ENCODE peak calls at places on chromosomes 2 and 18, in eight cellular contexts. One of them, this sample, is unnamed.
A peak's percentile ranks its signal among the peaks of the same experiment; 100 is the strongest.

GRCh38 chr2:86337235-86338099 is at the start of gene REEP1:
- DNase-seq in prostate gland: no peak
- DNase-seq in gastrocnemius medialis: peak; percentile 64
- DNase-seq in esophagus squamous epithelium: no peak
- DNase-seq in adrenal gland: peak; percentile 48
- DNase-seq in thyroid gland: peak; percentile 25
- DNase-seq in IMR-90: no peak
- DNase-seq in heart left ventricle: peak; percentile 65
- DNase-seq in this sample: no peak

GRCh38 chr2:171908235-171908634 is 14.0 kb upstream of the HAT1 start:
- DNase-seq in gastrocnemius medialis: no peak
- DNase-seq in heart left ventricle: no peak
- DNase-seq in thyroid gland: no peak
- DNase-seq in adrenal gland: no peak
- DNase-seq in esophagus squamous epithelium: no peak
- DNase-seq in prostate gland: no peak
- DNase-seq in IMR-90: no peak
- DNase-seq in this sample: no peak

GRCh38 chr2:71938108-71938507 is 209.6 kb downstream of the CYP26B1 start:
- DNase-seq in gastrocnemius medialis: no peak
- DNase-seq in esophagus squamous epithelium: no peak
- DNase-seq in adrenal gland: peak; percentile 23
- DNase-seq in IMR-90: no peak
- DNase-seq in prostate gland: no peak
- DNase-seq in thyroid gland: no peak
- DNase-seq in heart left ventricle: no peak
- DNase-seq in this sample: peak; percentile 86

GRCh38 chr2:98233941-98234340 is 112.3 kb upstream of the CNGA3 start:
- DNase-seq in IMR-90: no peak
- DNase-seq in gastrocnemius medialis: no peak
- DNase-seq in prostate gland: no peak
- DNase-seq in adrenal gland: no peak
- DNase-seq in thyroid gland: no peak
- DNase-seq in esophagus squamous epithelium: no peak
- DNase-seq in heart left ventricle: no peak
- DNase-seq in this sample: no peak

GRCh38 chr18:23743733-23744333 is 54.6 kb downstream of the LAMA3 start:
- DNase-seq in prostate gland: no peak
- DNase-seq in adrenal gland: no peak
- DNase-seq in heart left ventricle: no peak
- DNase-seq in thyroid gland: no peak
- DNase-seq in gastrocnemius medialis: no peak
- DNase-seq in IMR-90: no peak
- DNase-seq in esophagus squamous epithelium: no peak
- DNase-seq in this sample: peak; percentile 31

GRCh38 chr18:11357678-11358077 is 208.3 kb upstream of the PIEZO2 start:
- DNase-seq in IMR-90: no peak
- DNase-seq in esophagus squamous epithelium: no peak
- DNase-seq in gastrocnemius medialis: no peak
- DNase-seq in heart left ventricle: no peak
- DNase-seq in prostate gland: no peak
- DNase-seq in adrenal gland: no peak
- DNase-seq in thyroid gland: no peak
- DNase-seq in this sample: no peak

GRCh38 chr2:149561309-149561926 is 26.2 kb downstream of the MMADHC start:
- DNase-seq in prostate gland: peak; percentile 28
- DNase-seq in IMR-90: peak; percentile 30
- DNase-seq in thyroid gland: no peak
- DNase-seq in esophagus squamous epithelium: no peak
- DNase-seq in heart left ventricle: no peak
- DNase-seq in adrenal gland: no peak
- DNase-seq in gastrocnemius medialis: no peak
- DNase-seq in this sample: no peak

GRCh38 chr2:48613211-48613610 is 4.4 kb upstream of the GTF2A1L start:
- DNase-seq in thyroid gland: no peak
- DNase-seq in prostate gland: no peak
- DNase-seq in esophagus squamous epithelium: no peak
- DNase-seq in IMR-90: no peak
- DNase-seq in gastrocnemius medialis: no peak
- DNase-seq in adrenal gland: no peak
- DNase-seq in heart left ventricle: no peak
- DNase-seq in this sample: no peak

GRCh38 chr2:12448846-12449480 is 267.8 kb upstream of the TRIB2 start:
- DNase-seq in thyroid gland: no peak
- DNase-seq in heart left ventricle: no peak
- DNase-seq in adrenal gland: no peak
- DNase-seq in esophagus squamous epithelium: no peak
- DNase-seq in prostate gland: no peak
- DNase-seq in IMR-90: peak; percentile 60
- DNase-seq in gastrocnemius medialis: no peak
- DNase-seq in this sample: no peak

GRCh38 chr2:168119519-168120141 is 127.8 kb downstream of the STK39 start:
- DNase-seq in esophagus squamous epithelium: no peak
- DNase-seq in prostate gland: peak; percentile 49
- DNase-seq in thyroid gland: no peak
- DNase-seq in gastrocnemius medialis: no peak
- DNase-seq in heart left ventricle: no peak
- DNase-seq in IMR-90: peak; percentile 76
- DNase-seq in adrenal gland: no peak
- DNase-seq in this sample: no peak

GRCh38 chr2:96530474-96531357 is 5.8 kb upstream of the ARID5A start:
- DNase-seq in prostate gland: no peak
- DNase-seq in adrenal gland: no peak
- DNase-seq in esophagus squamous epithelium: no peak
- DNase-seq in IMR-90: no peak
- DNase-seq in gastrocnemius medialis: no peak
- DNase-seq in heart left ventricle: no peak
- DNase-seq in thyroid gland: no peak
- DNase-seq in this sample: no peak

GRCh38 chr2:27071990-27072830 is 756 bp upstream of the OST4 start:
- DNase-seq in thyroid gland: peak; percentile 49
- DNase-seq in heart left ventricle: peak; percentile 88
- DNase-seq in esophagus squamous epithelium: no peak
- DNase-seq in gastrocnemius medialis: peak; percentile 33
- DNase-seq in prostate gland: no peak
- DNase-seq in adrenal gland: peak; percentile 76
- DNase-seq in IMR-90: peak; percentile 70
- DNase-seq in this sample: peak; percentile 97

GRCh38 chr2:33013684-33014110 is 66.9 kb downstream of the LTBP1 start:
- DNase-seq in esophagus squamous epithelium: no peak
- DNase-seq in heart left ventricle: no peak
- DNase-seq in IMR-90: peak; percentile 47
- DNase-seq in adrenal gland: no peak
- DNase-seq in thyroid gland: no peak
- DNase-seq in prostate gland: no peak
- DNase-seq in gastrocnemius medialis: no peak
- DNase-seq in this sample: peak; percentile 68

GRCh38 chr2:160502478-160502877 is 8.9 kb upstream of the RBMS1 start:
- DNase-seq in thyroid gland: no peak
- DNase-seq in IMR-90: no peak
- DNase-seq in gastrocnemius medialis: no peak
- DNase-seq in prostate gland: no peak
- DNase-seq in adrenal gland: no peak
- DNase-seq in esophagus squamous epithelium: no peak
- DNase-seq in heart left ventricle: no peak
- DNase-seq in this sample: no peak

GRCh38 chr2:15223887-15224286 is 337.2 kb downstream of the NBAS start:
- DNase-seq in heart left ventricle: no peak
- DNase-seq in esophagus squamous epithelium: no peak
- DNase-seq in gastrocnemius medialis: no peak
- DNase-seq in IMR-90: peak; percentile 88
- DNase-seq in adrenal gland: no peak
- DNase-seq in prostate gland: no peak
- DNase-seq in thyroid gland: no peak
- DNase-seq in this sample: no peak

GRCh38 chr2:213065583-213066444 is 85.6 kb downstream of the IKZF2 start:
- DNase-seq in esophagus squamous epithelium: no peak
- DNase-seq in thyroid gland: peak; percentile 47
- DNase-seq in heart left ventricle: peak; percentile 46
- DNase-seq in gastrocnemius medialis: no peak
- DNase-seq in adrenal gland: peak; percentile 67
- DNase-seq in prostate gland: peak; percentile 45
- DNase-seq in IMR-90: peak; percentile 50
- DNase-seq in this sample: no peak

GRCh38 chr18:12038082-12038660 is 55.5 kb upstream of the ANKRD62 start:
- DNase-seq in esophagus squamous epithelium: no peak
- DNase-seq in IMR-90: no peak
- DNase-seq in heart left ventricle: no peak
- DNase-seq in prostate gland: no peak
- DNase-seq in gastrocnemius medialis: no peak
- DNase-seq in thyroid gland: no peak
- DNase-seq in adrenal gland: peak; percentile 56
- DNase-seq in this sample: no peak

GRCh38 chr2:224970311-224970710 is 72.0 kb downstream of the DOCK10 start:
- DNase-seq in heart left ventricle: no peak
- DNase-seq in IMR-90: no peak
- DNase-seq in esophagus squamous epithelium: no peak
- DNase-seq in gastrocnemius medialis: no peak
- DNase-seq in adrenal gland: no peak
- DNase-seq in thyroid gland: no peak
- DNase-seq in prostate gland: no peak
- DNase-seq in this sample: no peak

DNA sequence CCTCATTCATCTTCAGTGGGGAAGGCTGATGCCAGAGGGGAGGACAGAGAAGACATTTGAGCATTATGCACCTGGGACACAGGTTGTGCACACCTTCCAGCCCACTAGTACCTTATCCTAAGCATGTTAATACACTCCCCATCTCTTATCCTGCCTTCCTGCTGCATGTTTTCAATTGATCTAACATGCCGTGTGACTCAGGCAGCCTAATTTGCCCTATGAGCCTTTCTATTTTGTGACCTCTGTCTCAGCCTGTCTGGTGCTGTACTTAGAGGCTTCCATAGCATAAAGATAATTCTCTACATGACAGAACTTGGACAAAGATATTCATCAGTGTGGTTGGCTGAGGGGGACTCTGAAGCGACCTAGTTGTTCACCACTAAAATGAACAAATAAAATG is 8.6 kb upstream of the TMEM37 start:
- DNase-seq in IMR-90: no peak
- DNase-seq in prostate gland: no peak
- DNase-seq in esophagus squamous epithelium: no peak
- DNase-seq in heart left ventricle: no peak
- DNase-seq in thyroid gland: no peak
- DNase-seq in gastrocnemius medialis: no peak
- DNase-seq in adrenal gland: peak; percentile 15
- DNase-seq in this sample: no peak
- TF ChIP-seq POLR2A in IMR-90: no peak
- TF ChIP-seq POLR2A in prostate gland: no peak
- TF ChIP-seq POLR2A in esophagus squamous epithelium: no peak
- TF ChIP-seq POLR2A in heart left ventricle: no peak
- TF ChIP-seq POLR2A in thyroid gland: no peak
- TF ChIP-seq POLR2A in gastrocnemius medialis: no peak
- TF ChIP-seq POLR2A in adrenal gland: no peak
- TF ChIP-seq POLR2A in this sample: no peak

DNA sequence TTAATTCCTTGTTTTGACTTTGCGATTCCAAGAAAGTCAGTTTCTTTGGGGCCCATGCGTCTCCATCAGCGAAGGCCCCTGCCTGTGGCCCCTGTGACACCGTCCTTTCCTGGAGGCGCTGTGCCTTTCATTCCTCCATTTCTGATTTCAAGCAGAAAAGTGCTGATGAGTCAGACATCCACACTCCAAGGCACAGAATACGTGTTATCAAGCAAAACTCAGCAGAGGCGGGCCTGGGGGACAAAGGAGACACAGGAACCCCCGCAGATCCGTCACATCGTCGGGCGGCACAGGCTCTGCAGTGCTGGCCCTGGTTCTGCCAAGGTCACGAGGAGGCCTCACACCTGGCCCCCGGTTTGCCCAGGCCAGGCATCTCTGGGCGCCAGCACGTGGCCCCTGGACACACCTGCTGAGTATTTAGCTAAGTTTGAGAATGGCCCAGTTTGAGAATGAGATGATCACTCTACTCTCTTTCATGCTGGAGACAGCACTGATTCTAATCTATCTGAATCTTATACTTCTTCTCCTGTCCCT is 7.2 kb upstream of the SALL3 start:
- DNase-seq in IMR-90: no peak
- DNase-seq in gastrocnemius medialis: no peak
- DNase-seq in esophagus squamous epithelium: no peak
- DNase-seq in adrenal gland: no peak
- DNase-seq in prostate gland: no peak
- DNase-seq in heart left ventricle: no peak
- DNase-seq in thyroid gland: no peak
- DNase-seq in this sample: no peak
- H3K27me3 ChIP-seq in IMR-90: peaks cover 41% of the 10 kb centered on the region
- H3K27me3 ChIP-seq in gastrocnemius medialis: peaks cover 65% of the 10 kb centered on the region
- H3K27me3 ChIP-seq in esophagus squamous epithelium: peaks cover 20% of the 10 kb centered on the region
- H3K27me3 ChIP-seq in adrenal gland: peaks cover 64% of the 10 kb centered on the region
- H3K27me3 ChIP-seq in prostate gland: peaks cover 7% of the 10 kb centered on the region
- H3K27me3 ChIP-seq in heart left ventricle: peaks cover 87% of the 10 kb centered on the region
- H3K27me3 ChIP-seq in thyroid gland: peaks cover 18% of the 10 kb centered on the region
- H3K27me3 ChIP-seq in this sample: peaks cover 25% of the 10 kb centered on the region

GRCh38 chr2:239917957-239918481 is 107.1 kb downstream of the NDUFA10 start:
- DNase-seq in heart left ventricle: peak; percentile 26
- DNase-seq in adrenal gland: no peak
- DNase-seq in IMR-90: no peak
- DNase-seq in esophagus squamous epithelium: no peak
- DNase-seq in thyroid gland: no peak
- DNase-seq in gastrocnemius medialis: no peak
- DNase-seq in prostate gland: no peak
- DNase-seq in this sample: no peak
- H3K9me3 ChIP-seq in heart left ventricle: peaks cover 21% of the 10 kb centered on the region
- H3K9me3 ChIP-seq in adrenal gland: no peaks in the 10 kb centered on the region
- H3K9me3 ChIP-seq in IMR-90: peaks cover 38% of the 10 kb centered on the region
- H3K9me3 ChIP-seq in esophagus squamous epithelium: peaks cover 28% of the 10 kb centered on the region
- H3K9me3 ChIP-seq in thyroid gland: no peaks in the 10 kb centered on the region
- H3K9me3 ChIP-seq in gastrocnemius medialis: no peaks in the 10 kb centered on the region
- H3K9me3 ChIP-seq in prostate gland: no peaks in the 10 kb centered on the region
- H3K9me3 ChIP-seq in this sample: no peaks in the 10 kb centered on the region

GRCh38 chr18:35580748-35581534 is 599 bp upstream of the GALNT1 start:
- DNase-seq in adrenal gland: peak; percentile 73
- DNase-seq in heart left ventricle: peak; percentile 84
- DNase-seq in IMR-90: peak; percentile 41
- DNase-seq in gastrocnemius medialis: peak; percentile 61
- DNase-seq in prostate gland: peak; percentile 46
- DNase-seq in esophagus squamous epithelium: peak; percentile 4
- DNase-seq in thyroid gland: peak; percentile 65
- DNase-seq in this sample: no peak
- TF ChIP-seq POLR2A in adrenal gland: peak; percentile 2
- TF ChIP-seq POLR2A in heart left ventricle: no peak
- TF ChIP-seq POLR2A in IMR-90: no peak
- TF ChIP-seq POLR2A in gastrocnemius medialis: peak; percentile 32
- TF ChIP-seq POLR2A in prostate gland: peak; percentile 11
- TF ChIP-seq POLR2A in esophagus squamous epithelium: no peak
- TF ChIP-seq POLR2A in thyroid gland: peak; percentile 51
- TF ChIP-seq POLR2A in this sample: no peak